ENCODE peak calls at places on chromosomes 12 and 14, in nine cellular contexts. A is GM23338, Q is fibroblast of lung, W is PC-3, T is OCI-LY7, B is PC-9, K is K562, H is MM.1S, R is GM23248. D is an unnamed sample. For H3K79me2, the result is how much of the 10 kb centered on the place peaks cover.

GRCh38 chr12:69595689-69596088 is 10.4 kb downstream of the CCT2 start:
- DNase-seq in A (no peak), Q (no peak), W (no peak), T (no peak), B (no peak), K (no peak), H (no peak), R (no peak), D (no peak)

GRCh38 chr12:3551386-3551785 is 60.4 kb downstream of the PRMT8 start:
- DNase-seq in A (no peak), Q (no peak), W (no peak), T (no peak), B (no peak), K (no peak), H (no peak), R (no peak), D (no peak)

GRCh38 chr12:68557011-68557715 is 53.5 kb upstream of the RAP1B start:
- DNase-seq in A (no peak), Q (peak), W (peak), T (no peak), B (no peak), K (no peak), H (no peak), R (peak), D (peak)

GRCh38 chr12:117980621-117981020 is 11.8 kb upstream of the KSR2 start:
- DNase-seq in A (no peak), Q (no peak), W (no peak), T (no peak), B (no peak), K (no peak), H (no peak), R (peak), D (no peak)

GRCh38 chr14:33693237-33693636 is 257.6 kb downstream of the EGLN3 start:
- DNase-seq in A (no peak), Q (peak), W (no peak), T (no peak), B (no peak), K (no peak), H (no peak), R (peak), D (no peak)

GRCh38 chr14:22945642-22946041 is 11.2 kb downstream of the HAUS4 start:
- DNase-seq in A (no peak), Q (no peak), W (no peak), T (no peak), B (no peak), K (no peak), H (no peak), R (no peak), D (no peak)

GRCh38 chr12:39972119-39972518 is 133.8 kb downstream of the SLC2A13 start:
- DNase-seq in A (peak), Q (peak), W (no peak), T (no peak), B (no peak), K (peak), H (no peak), R (peak), D (no peak)

GRCh38 chr14:58138065-58138718 is 13.8 kb downstream of the ARMH4 start:
- DNase-seq in A (no peak), Q (no peak), W (no peak), T (no peak), B (no peak), K (peak), H (no peak), R (no peak), D (no peak)

GRCh38 chr14:88463318-88463717 is 77.9 kb downstream of the SPATA7 start:
- DNase-seq in A (peak), Q (no peak), W (peak), T (peak), B (no peak), K (peak), H (no peak), R (peak), D (no peak)

GRCh38 chr14:60922050-60922449 is 58.8 kb downstream of the TRMT5 start:
- DNase-seq in A (no peak), Q (peak), W (peak), T (no peak), B (peak), K (no peak), H (no peak), R (peak), D (peak)

GRCh38 chr12:47819902-47820630 is at the start of gene HDAC7:
- DNase-seq in A (peak), Q (peak), W (peak), T (peak), B (peak), K (peak), H (peak), R (peak), D (no peak)

GRCh38 chr14:77616133-77616453 is 344 bp downstream of the SPTLC2 start:
- DNase-seq in A (no peak), Q (no peak), W (no peak), T (no peak), B (no peak), K (peak), H (no peak), R (peak), D (no peak)

GRCh38 chr14:77610553-77610952 is 5.9 kb downstream of the SPTLC2 start:
- DNase-seq in A (no peak), Q (no peak), W (no peak), T (no peak), B (no peak), K (no peak), H (no peak), R (no peak), D (no peak)

GRCh38 chr14:77612011-77612620 is 4.3 kb downstream of the SPTLC2 start:
- DNase-seq in A (peak), Q (peak), W (peak), T (no peak), B (no peak), K (no peak), H (no peak), R (peak), D (no peak)

GRCh38 chr14:77615231-77616132 is 955 bp downstream of the SPTLC2 start:
- DNase-seq in A (peak), Q (peak), W (peak), T (peak), B (peak), K (no peak), H (no peak), R (peak), D (no peak)

DNA sequence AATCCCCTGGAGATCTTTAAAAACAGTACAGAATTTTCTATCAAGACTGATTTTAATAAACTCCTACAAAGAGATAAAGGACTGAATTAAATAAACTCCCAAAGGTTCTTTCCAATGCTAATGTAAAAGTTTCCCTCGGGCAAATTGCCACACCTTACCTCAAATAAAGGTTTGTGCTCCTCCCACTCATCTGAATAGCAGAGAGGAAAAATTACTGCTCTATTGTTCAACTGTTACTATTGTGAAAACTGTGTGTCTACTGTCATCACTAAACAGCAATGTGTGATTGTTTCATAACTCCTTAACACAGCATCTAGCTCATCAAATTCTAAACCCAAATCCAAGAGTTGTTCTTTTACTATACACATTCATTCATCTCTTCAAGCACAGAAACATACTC is 3.2 kb downstream of the SPTLC2 start:
- DNase-seq in A (no peak), Q (peak), W (peak), T (no peak), B (peak), K (no peak), H (no peak), R (peak), D (no peak)
- H3K79me2 ChIP-seq in A (half or more), Q (half or more), W (half or more), T (half or more), B (half or more), K (half or more), H (under half), R (half or more), D (half or more)

DNA sequence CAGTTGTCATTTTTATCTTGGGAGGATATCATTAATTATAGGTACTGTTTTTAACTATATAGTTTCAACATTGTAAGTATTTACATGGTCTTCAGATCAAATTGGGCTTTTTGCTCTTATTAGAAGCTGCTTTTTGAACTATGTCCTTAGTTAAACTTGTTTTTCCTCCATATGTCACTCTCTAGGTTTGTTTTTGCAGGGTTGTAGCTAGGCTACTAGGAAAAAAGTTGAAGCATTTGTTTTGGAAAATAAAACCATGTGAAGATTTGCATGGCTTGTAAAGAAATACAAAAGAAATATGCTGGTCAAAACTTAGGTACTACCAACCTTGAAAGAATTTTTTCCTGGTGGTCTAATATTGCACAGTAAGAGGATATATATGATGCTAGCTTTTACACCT is 3.4 kb downstream of the ARID2 start:
- DNase-seq in A (no peak), Q (no peak), W (no peak), T (no peak), B (no peak), K (no peak), H (no peak), R (peak), D (no peak)
- H3K79me2 ChIP-seq in A (half or more), Q (half or more), W (half or more), T (half or more), B (half or more), K (half or more), H (half or more), R (half or more), D (half or more)

GRCh38 chr12:96020314-96021003 is 14.9 kb downstream of the LTA4H start:
- DNase-seq in A (no peak), Q (no peak), W (no peak), T (peak), B (no peak), K (no peak), H (peak), R (no peak), D (no peak)
- H3K79me2 ChIP-seq in A (under half), Q (under half), W (under half), T (under half), B (under half), K (under half), H (under half), R (under half), D (under half)

GRCh38 chr12:112105891-112106290 is 2.7 kb downstream of the NAA25 start:
- DNase-seq in A (no peak), Q (no peak), W (no peak), T (no peak), B (no peak), K (no peak), H (no peak), R (no peak), D (no peak)
- H3K79me2 ChIP-seq in A (half or more), Q (half or more), W (half or more), T (half or more), B (half or more), K (half or more), H (half or more), R (half or more), D (half or more)

GRCh38 chr12:101823039-101823438 is 7.7 kb downstream of the GNPTAB start:
- DNase-seq in A (no peak), Q (no peak), W (no peak), T (no peak), B (no peak), K (no peak), H (no peak), R (no peak), D (no peak)
- H3K79me2 ChIP-seq in A (half or more), Q (under half), W (under half), T (half or more), B (under half), K (under half), H (half or more), R (half or more), D (under half)

DNA sequence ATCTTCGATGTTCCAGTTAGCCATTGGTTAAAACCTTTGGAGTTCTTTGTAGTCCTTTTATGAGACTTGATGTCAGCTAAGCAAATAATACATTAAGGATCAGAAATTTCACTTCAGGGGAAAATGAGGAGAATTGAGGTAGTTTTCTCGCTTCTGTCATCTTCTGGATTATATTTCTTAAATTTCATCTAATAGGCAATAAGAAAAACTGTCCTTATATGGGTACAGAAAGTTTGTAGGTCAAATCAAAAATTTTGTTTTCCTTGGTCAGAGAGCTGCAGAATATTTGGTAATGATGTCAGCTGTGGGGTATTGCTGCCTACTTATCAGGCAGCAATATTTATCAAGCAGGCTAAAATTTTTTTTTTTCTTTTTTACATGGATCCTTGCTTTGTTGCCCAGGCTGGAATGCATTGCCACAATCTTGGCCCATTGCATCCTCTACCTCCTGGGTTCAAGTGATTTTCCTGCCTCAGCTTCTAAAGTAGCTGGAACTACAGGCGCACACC is 37.1 kb downstream of the RIMKLB start:
- DNase-seq in A (no peak), Q (peak), W (no peak), T (no peak), B (no peak), K (no peak), H (no peak), R (no peak), D (no peak)
- H3K79me2 ChIP-seq in A (half or more), Q (under half), W (under half), T (half or more), B (under half), K (under half), H (under half), R (under half), D (half or more)

DNA sequence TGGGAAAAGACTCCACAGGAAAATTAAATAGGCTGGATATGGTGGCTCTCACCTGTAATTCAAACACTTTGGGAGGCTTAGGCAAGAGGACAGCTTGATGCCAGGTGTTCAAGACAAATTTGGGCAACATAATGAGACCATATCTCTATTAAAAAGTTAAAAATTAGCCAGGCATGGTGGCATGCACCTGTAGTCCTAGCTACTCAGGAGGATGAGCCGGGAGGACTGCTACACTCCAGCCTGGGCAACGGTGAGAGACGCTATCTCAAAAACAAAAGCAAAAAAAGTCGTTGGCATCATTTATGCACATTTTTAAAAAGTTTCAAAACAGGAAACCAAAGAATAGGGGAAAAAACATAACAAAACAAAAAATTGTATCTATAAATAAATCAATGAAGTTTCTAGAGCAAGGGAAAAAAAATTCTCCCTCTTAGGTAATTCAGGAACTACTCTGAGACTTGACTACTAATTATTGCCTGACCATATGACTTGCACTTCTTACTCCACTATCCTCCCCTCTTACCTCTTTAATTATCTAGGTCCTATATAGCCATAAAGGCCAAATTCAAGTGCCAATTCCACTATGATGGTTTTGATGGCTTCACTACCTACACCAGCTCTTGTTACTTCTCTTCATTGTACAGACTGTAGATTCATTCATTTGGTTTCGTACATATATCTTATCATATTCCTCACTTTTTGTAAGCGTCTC is 1.6 kb downstream of the METTL3 start:
- DNase-seq in A (no peak), Q (no peak), W (no peak), T (no peak), B (no peak), K (no peak), H (no peak), R (no peak), D (no peak)
- H3K79me2 ChIP-seq in A (half or more), Q (under half), W (half or more), T (half or more), B (under half), K (half or more), H (under half), R (half or more), D (half or more)

GRCh38 chr12:1575287-1575798 is 19.0 kb downstream of the FBXL14 start:
- DNase-seq in A (no peak), Q (no peak), W (no peak), T (no peak), B (peak), K (no peak), H (no peak), R (peak), D (no peak)
- H3K79me2 ChIP-seq in A (under half), Q (half or more), W (under half), T (under half), B (under half), K (under half), H (half or more), R (half or more), D (under half)

GRCh38 chr12:14958361-14959125 is 2.9 kb downstream of the ARHGDIB start:
- DNase-seq in A (no peak), Q (no peak), W (no peak), T (no peak), B (no peak), K (no peak), H (peak), R (no peak), D (no peak)

GRCh38 chr12:14959126-14959440 is 2.3 kb downstream of the ARHGDIB start:
- DNase-seq in A (no peak), Q (no peak), W (no peak), T (no peak), B (no peak), K (no peak), H (no peak), R (no peak), D (no peak)

GRCh38 chr12:14959463-14959862 is 1.9 kb downstream of the ARHGDIB start:
- DNase-seq in A (no peak), Q (no peak), W (no peak), T (no peak), B (no peak), K (no peak), H (no peak), R (no peak), D (no peak)

GRCh38 chr12:14955876-14956811 is 5.3 kb downstream of the ARHGDIB start:
- DNase-seq in A (no peak), Q (no peak), W (no peak), T (peak), B (no peak), K (no peak), H (peak), R (no peak), D (no peak)

DNA sequence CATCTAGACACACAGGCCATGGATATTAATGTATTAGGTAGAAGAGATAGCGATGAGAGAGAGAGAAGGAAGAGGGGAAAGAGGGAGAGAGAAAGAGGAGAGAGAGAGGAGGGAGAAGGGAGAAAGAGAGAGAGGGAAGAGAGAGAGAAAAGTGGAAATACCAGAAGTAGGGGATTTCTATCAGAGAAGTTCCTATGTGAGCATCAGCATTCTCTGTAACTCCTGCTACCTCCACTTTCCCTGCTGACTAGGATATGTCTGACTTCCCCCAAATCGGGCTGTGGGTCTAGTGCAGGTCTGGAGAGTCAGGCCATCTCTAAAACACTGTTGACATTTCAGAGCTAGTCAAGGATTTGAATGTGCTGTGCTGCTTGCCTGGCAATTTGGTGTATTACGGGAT is 3.6 kb downstream of the ARHGDIB start:
- DNase-seq in A (no peak), Q (no peak), W (no peak), T (no peak), B (no peak), K (no peak), H (peak), R (no peak), D (no peak)
- H3K79me2 ChIP-seq in A (under half), Q (under half), W (under half), T (half or more), B (half or more), K (under half), H (half or more), R (under half), D (under half)

GRCh38 chr12:121441555-121441954 is 41.6 kb downstream of the RNF34 start:
- DNase-seq in A (peak), Q (no peak), W (peak), T (no peak), B (no peak), K (no peak), H (no peak), R (no peak), D (no peak)
- H3K79me2 ChIP-seq in A (under half), Q (under half), W (under half), T (under half), B (under half), K (under half), H (under half), R (under half), D (under half)

D was measured in keratinocyte.